ENCODE peak calls at places on chromosomes 7 and 10, in eight cellular contexts. D, F, H, Q, Z, L, T and X are unnamed samples.

GRCh38 chr10:131818510-131819234 is 82.1 kb upstream of the PPP2R2D start:
- DNase-seq in D (peak; percentile 19), F (no peak), H (no peak), Q (no peak), Z (peak; percentile 72), L (no peak), T (no peak), X (no peak)

GRCh38 chr7:148856035-148856881 is 27.8 kb downstream of the EZH2 start:
- DNase-seq in D (no peak), F (no peak), H (peak; percentile 28), Q (peak; percentile 52), Z (no peak), L (peak; percentile 73), T (no peak), X (no peak)

GRCh38 chr7:69550991-69551390 is 47.3 kb upstream of the AUTS2 start:
- DNase-seq in D (no peak), F (no peak), H (no peak), Q (no peak), Z (no peak), L (no peak), T (no peak), X (no peak)

GRCh38 chr10:29392376-29393021 is 103.6 kb downstream of the LYZL1 start:
- DNase-seq in D (no peak), F (no peak), H (peak; percentile 31), Q (peak; percentile 54), Z (no peak), L (peak; percentile 51), T (no peak), X (peak; percentile 22)

GRCh38 chr7:99309141-99309540 is 16.6 kb upstream of the ARPC1A start:
- DNase-seq in D (no peak), F (no peak), H (no peak), Q (no peak), Z (no peak), L (no peak), T (no peak), X (no peak)

GRCh38 chr7:106692450-106693051 is 31.6 kb upstream of the CCDC71L start:
- DNase-seq in D (no peak), F (no peak), H (no peak), Q (no peak), Z (no peak), L (no peak), T (no peak), X (no peak)

GRCh38 chr7:106121189-106121799 is 9.2 kb upstream of the SYPL1 start:
- DNase-seq in D (no peak), F (no peak), H (no peak), Q (no peak), Z (no peak), L (no peak), T (no peak), X (no peak)

GRCh38 chr7:139575338-139575680 is 51.8 kb downstream of the CLEC2L start:
- DNase-seq in D (no peak), F (no peak), H (no peak), Q (no peak), Z (no peak), L (no peak), T (no peak), X (no peak)

GRCh38 chr10:111370101-111370500 is 293.3 kb downstream of the ADRA2A start:
- DNase-seq in D (no peak), F (no peak), H (no peak), Q (no peak), Z (no peak), L (no peak), T (no peak), X (no peak)

GRCh38 chr10:34254596-34254995 is 560.5 kb downstream of the PARD3 start:
- DNase-seq in D (no peak), F (no peak), H (peak; percentile 48), Q (peak; percentile 89), Z (no peak), L (peak; percentile 86), T (no peak), X (peak; percentile 46)

GRCh38 chr7:31935115-31935514 is 135.1 kb downstream of the PDE1C start:
- DNase-seq in D (no peak), F (no peak), H (no peak), Q (peak; percentile 69), Z (no peak), L (no peak), T (no peak), X (no peak)

GRCh38 chr10:60757422-60757895 is 20.8 kb upstream of the CDK1 start:
- DNase-seq in D (no peak), F (no peak), H (peak; percentile 6), Q (peak; percentile 68), Z (no peak), L (peak; percentile 24), T (no peak), X (no peak)

GRCh38 chr7:44067064-44067951 is 1.9 kb upstream of the PGAM2 start:
- DNase-seq in D (peak; percentile 48), F (no peak), H (no peak), Q (no peak), Z (peak; percentile 55), L (no peak), T (no peak), X (no peak)

GRCh38 chr7:42107484-42107883 is 129.5 kb downstream of the GLI3 start:
- DNase-seq in D (no peak), F (no peak), H (no peak), Q (no peak), Z (no peak), L (peak; percentile 36), T (peak; percentile 44), X (peak; percentile 30)

GRCh38 chr7:106793015-106793651 is 71.9 kb upstream of the PIK3CG start:
- DNase-seq in D (no peak), F (no peak), H (peak; percentile 33), Q (peak; percentile 38), Z (no peak), L (peak; percentile 47), T (no peak), X (no peak)

GRCh38 chr7:158573310-158573709 is 14.3 kb downstream of the PTPRN2 start:
- DNase-seq in D (no peak), F (no peak), H (no peak), Q (no peak), Z (no peak), L (no peak), T (no peak), X (no peak)

GRCh38 chr7:158570449-158571170 is 17.0 kb downstream of the PTPRN2 start:
- DNase-seq in D (no peak), F (no peak), H (no peak), Q (no peak), Z (no peak), L (no peak), T (no peak), X (no peak)

GRCh38 chr7:158574308-158575036 is 13.2 kb downstream of the PTPRN2 start:
- DNase-seq in D (no peak), F (no peak), H (no peak), Q (no peak), Z (no peak), L (no peak), T (no peak), X (no peak)

GRCh38 chr7:158569858-158570239 is 17.8 kb downstream of the PTPRN2 start:
- DNase-seq in D (no peak), F (no peak), H (no peak), Q (no peak), Z (no peak), L (no peak), T (no peak), X (no peak)

GRCh38 chr7:158572000-158572828 is 15.4 kb downstream of the PTPRN2 start:
- DNase-seq in D (no peak), F (no peak), H (no peak), Q (peak; percentile 63), Z (no peak), L (no peak), T (no peak), X (no peak)
- TF ChIP-seq CTCF in D (no peak), F (no peak), H (no peak), Q (peak; percentile 25), Z (no peak), L (no peak), T (no peak), X (no peak)

DNA sequence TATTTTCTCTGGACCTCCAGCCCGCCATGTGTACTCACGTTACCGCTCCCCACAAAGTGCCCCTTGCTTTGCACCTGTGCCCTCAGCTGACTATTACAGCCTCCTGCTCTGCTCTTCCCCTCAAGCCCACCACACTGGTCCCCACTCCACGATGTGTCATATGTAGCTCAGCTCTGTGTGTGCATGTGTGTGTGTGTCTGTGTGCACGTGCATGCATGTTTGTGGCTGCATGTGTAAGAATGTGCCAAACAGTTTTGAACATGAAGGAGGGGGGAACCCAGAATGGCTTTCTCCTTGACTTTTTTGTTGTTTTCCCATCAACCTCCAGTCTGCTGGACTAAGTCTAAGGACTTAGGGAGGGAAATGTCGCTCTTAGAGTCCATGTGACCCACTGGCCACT is 54.8 kb upstream of the BTRC start:
- DNase-seq in D (no peak), F (no peak), H (no peak), Q (no peak), Z (no peak), L (no peak), T (no peak), X (no peak)
- H3K4me3 ChIP-seq in D (no peak overlapping the region), F (no peak overlapping the region), H (no peak overlapping the region), Q (no peak overlapping the region), Z (no peak overlapping the region), L (no peak overlapping the region), T (no peak overlapping the region), X (no peak overlapping the region)

DNA sequence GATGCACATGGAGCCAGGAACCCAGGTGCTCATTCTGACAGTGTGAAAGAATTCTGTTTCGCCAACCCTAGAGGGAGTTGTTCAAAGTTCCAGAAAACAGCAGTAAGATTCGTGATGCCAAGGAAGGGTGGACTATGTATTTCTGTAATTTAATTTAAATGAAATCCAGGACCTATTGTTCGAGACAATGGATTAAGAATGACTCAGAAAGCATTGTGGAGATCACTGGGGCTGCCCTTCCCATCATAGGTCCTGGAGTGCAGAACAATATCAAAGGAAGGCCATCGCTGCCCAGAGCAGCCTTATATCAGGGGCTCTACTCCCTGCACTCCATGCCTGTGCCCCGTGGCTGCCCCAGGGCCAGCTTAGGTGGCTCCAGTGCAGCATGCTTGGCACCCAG is 32.1 kb upstream of the CALD1 start:
- DNase-seq in D (no peak), F (no peak), H (no peak), Q (no peak), Z (no peak), L (no peak), T (no peak), X (no peak)
- TF ChIP-seq CTCF in D (no peak), F (no peak), H (no peak), Q (no peak), Z (no peak), L (no peak), T (no peak), X (no peak)

DNA sequence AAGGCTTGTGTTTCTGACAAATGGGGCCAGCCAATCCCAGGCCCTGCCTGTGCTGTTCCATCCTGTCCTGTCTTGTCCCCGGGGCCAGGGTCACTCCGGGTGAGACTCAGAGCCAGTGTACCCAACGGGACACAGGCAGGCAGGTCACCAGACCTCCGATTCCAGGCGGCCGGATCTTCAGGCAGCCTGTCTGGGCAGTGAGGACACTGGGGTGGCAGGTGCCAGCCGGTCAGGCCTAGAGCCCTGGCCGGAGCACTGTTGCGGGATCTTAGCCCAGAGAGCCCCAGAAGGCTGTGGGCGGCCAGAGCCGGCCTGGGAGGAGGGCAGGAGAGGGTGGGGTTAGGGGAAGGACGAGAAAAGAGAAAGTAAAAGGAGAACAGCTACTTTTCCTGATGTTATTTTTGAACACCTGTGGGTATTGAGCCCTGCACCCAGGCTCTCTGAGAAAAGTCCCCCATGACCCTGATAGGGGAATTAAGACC is 134.3 kb upstream of the TNRC18 start:
- DNase-seq in D (peak; percentile 79), F (no peak), H (peak; percentile 11), Q (no peak), Z (peak; percentile 83), L (no peak), T (peak; percentile 39), X (no peak)
- H3K4me3 ChIP-seq in D (peak overlapping the region; percentile 46), F (peak overlapping the region; percentile 93), H (no peak overlapping the region), Q (peak overlapping the region; percentile 2), Z (peak overlapping the region; percentile 16), L (no peak overlapping the region), T (no peak overlapping the region), X (no peak overlapping the region)

GRCh38 chr10:70537398-70538194 is 59.0 kb downstream of the PALD1 start:
- DNase-seq in D (no peak), F (no peak), H (no peak), Q (peak; percentile 19), Z (no peak), L (peak; percentile 53), T (no peak), X (peak; percentile 20)
- TF ChIP-seq CTCF in D (no peak), F (no peak), H (peak; percentile 25), Q (peak; percentile 47), Z (no peak), L (peak; percentile 58), T (no peak), X (peak; percentile 11)